ENCODE peak calls at places on chromosomes 5 and 9, in four cellular contexts. One of them, this sample, is unnamed.

GRCh38 chr5:139687656-139688055 is 39.5 kb downstream of the CXXC5 start:
- DNase-seq in breast epithelium: no peak
- DNase-seq in transverse colon: no peak
- DNase-seq in HCT116: no peak
- DNase-seq in this sample: no peak

GRCh38 chr5:64612349-64612961 is 77.8 kb upstream of the SHISAL2B start:
- DNase-seq in breast epithelium: no peak
- DNase-seq in transverse colon: no peak
- DNase-seq in HCT116: peak
- DNase-seq in this sample: no peak

GRCh38 chr5:142087920-142088679 is 20.5 kb upstream of the NDFIP1 start:
- DNase-seq in breast epithelium: no peak
- DNase-seq in transverse colon: no peak
- DNase-seq in HCT116: no peak
- DNase-seq in this sample: no peak

GRCh38 chr9:107504585-107505455 is 15.3 kb upstream of the KLF4 start:
- DNase-seq in breast epithelium: peak
- DNase-seq in transverse colon: peak
- DNase-seq in HCT116: no peak
- DNase-seq in this sample: no peak

GRCh38 chr9:89890326-89890980 is 285.6 kb downstream of the GADD45G start:
- DNase-seq in breast epithelium: no peak
- DNase-seq in transverse colon: no peak
- DNase-seq in HCT116: no peak
- DNase-seq in this sample: no peak

GRCh38 chr5:137688248-137688840 is 47.5 kb downstream of the KLHL3 start:
- DNase-seq in breast epithelium: no peak
- DNase-seq in transverse colon: no peak
- DNase-seq in HCT116: no peak
- DNase-seq in this sample: no peak

GRCh38 chr5:116068028-116068632 is 16.7 kb upstream of the COMMD10 start:
- DNase-seq in breast epithelium: no peak
- DNase-seq in transverse colon: no peak
- DNase-seq in HCT116: peak
- DNase-seq in this sample: no peak

GRCh38 chr5:103037673-103038455 is 82.1 kb downstream of the GIN1 start:
- DNase-seq in breast epithelium: no peak
- DNase-seq in transverse colon: no peak
- DNase-seq in HCT116: no peak
- DNase-seq in this sample: no peak

GRCh38 chr5:16888694-16889124 is 47.4 kb downstream of the MYO10 start:
- DNase-seq in breast epithelium: no peak
- DNase-seq in transverse colon: no peak
- DNase-seq in HCT116: no peak
- DNase-seq in this sample: no peak

GRCh38 chr5:17415282-17415681 is 82.7 kb upstream of the TAF11L2 start:
- DNase-seq in breast epithelium: no peak
- DNase-seq in transverse colon: no peak
- DNase-seq in HCT116: no peak
- DNase-seq in this sample: no peak

GRCh38 chr5:125408582-125409069 is 662.2 kb upstream of the ZNF608 start:
- DNase-seq in breast epithelium: no peak
- DNase-seq in transverse colon: peak
- DNase-seq in HCT116: peak
- DNase-seq in this sample: no peak

GRCh38 chr5:172894767-172895166 is 60.7 kb downstream of the ERGIC1 start:
- DNase-seq in breast epithelium: no peak
- DNase-seq in transverse colon: no peak
- DNase-seq in HCT116: no peak
- DNase-seq in this sample: no peak

GRCh38 chr9:114621975-114622609 is 11.0 kb downstream of the TMEM268 start:
- DNase-seq in breast epithelium: no peak
- DNase-seq in transverse colon: no peak
- DNase-seq in HCT116: no peak
- DNase-seq in this sample: no peak

GRCh38 chr9:15936316-15936869 is 383.6 kb downstream of the CCDC171 start:
- DNase-seq in breast epithelium: no peak
- DNase-seq in transverse colon: no peak
- DNase-seq in HCT116: no peak
- DNase-seq in this sample: peak

GRCh38 chr5:65819215-65819904 is 97.4 kb downstream of the NLN start:
- DNase-seq in breast epithelium: no peak
- DNase-seq in transverse colon: no peak
- DNase-seq in HCT116: no peak
- DNase-seq in this sample: no peak

GRCh38 chr5:50445281-50445949 is 4.3 kb upstream of the EMB start:
- DNase-seq in breast epithelium: no peak
- DNase-seq in transverse colon: peak
- DNase-seq in HCT116: no peak
- DNase-seq in this sample: no peak

GRCh38 chr5:61440596-61440995 is 108.5 kb downstream of the ZSWIM6 start:
- DNase-seq in breast epithelium: peak
- DNase-seq in transverse colon: no peak
- DNase-seq in HCT116: no peak
- DNase-seq in this sample: no peak

GRCh38 chr5:164934561-164934960 is 1429.1 kb downstream of the MAT2B start:
- DNase-seq in breast epithelium: no peak
- DNase-seq in transverse colon: no peak
- DNase-seq in HCT116: no peak
- DNase-seq in this sample: no peak

GRCh38 chr5:71887680-71888079 is 168.6 kb downstream of the CARTPT start:
- DNase-seq in breast epithelium: no peak
- DNase-seq in transverse colon: no peak
- DNase-seq in HCT116: peak
- DNase-seq in this sample: no peak

GRCh38 chr5:65825388-65826328 is 100.7 kb upstream of the ERBIN start:
- DNase-seq in breast epithelium: no peak
- DNase-seq in transverse colon: no peak
- DNase-seq in HCT116: no peak
- DNase-seq in this sample: no peak

GRCh38 chr5:170493028-170493820 is 10.6 kb upstream of the KCNIP1 start:
- DNase-seq in breast epithelium: no peak
- DNase-seq in transverse colon: no peak
- DNase-seq in HCT116: no peak
- DNase-seq in this sample: no peak

GRCh38 chr9:102398205-102398604 is 596.9 kb upstream of the CYLC2 start:
- DNase-seq in breast epithelium: no peak
- DNase-seq in transverse colon: no peak
- DNase-seq in HCT116: no peak
- DNase-seq in this sample: no peak

GRCh38 chr5:1808466-1808865 is 7.3 kb downstream of the NDUFS6 start:
- DNase-seq in breast epithelium: no peak
- DNase-seq in transverse colon: no peak
- DNase-seq in HCT116: no peak
- DNase-seq in this sample: no peak

GRCh38 chr5:177520271-177520670 is 3.5 kb upstream of the DDX41 start:
- DNase-seq in breast epithelium: no peak
- DNase-seq in transverse colon: no peak
- DNase-seq in HCT116: no peak
- DNase-seq in this sample: no peak

GRCh38 chr5:135650081-135650480 is 71.3 kb upstream of the CXCL14 start:
- DNase-seq in breast epithelium: no peak
- DNase-seq in transverse colon: no peak
- DNase-seq in HCT116: no peak
- DNase-seq in this sample: no peak

GRCh38 chr5:135843571-135844337 is 9.3 kb downstream of the SLC25A48 start:
- DNase-seq in breast epithelium: no peak
- DNase-seq in transverse colon: peak
- DNase-seq in HCT116: peak
- DNase-seq in this sample: no peak

GRCh38 chr9:114507726-114508125 is 2.5 kb upstream of the WHRN start:
- DNase-seq in breast epithelium: no peak
- DNase-seq in transverse colon: no peak
- DNase-seq in HCT116: no peak
- DNase-seq in this sample: no peak

GRCh38 chr5:4941957-4942830 is 197.9 kb upstream of the ADAMTS16 start:
- DNase-seq in breast epithelium: no peak
- DNase-seq in transverse colon: no peak
- DNase-seq in HCT116: no peak
- DNase-seq in this sample: no peak

GRCh38 chr9:135809166-135809565 is 98.2 kb downstream of the CAMSAP1 start:
- DNase-seq in breast epithelium: no peak
- DNase-seq in transverse colon: no peak
- DNase-seq in HCT116: no peak
- DNase-seq in this sample: no peak

GRCh38 chr5:14849516-14850294 is 21.9 kb downstream of the ANKH start:
- DNase-seq in breast epithelium: no peak
- DNase-seq in transverse colon: no peak
- DNase-seq in HCT116: no peak
- DNase-seq in this sample: no peak

GRCh38 chr5:1656271-1656975 is 132.7 kb upstream of the LPCAT1 start:
- DNase-seq in breast epithelium: no peak
- DNase-seq in transverse colon: no peak
- DNase-seq in HCT116: no peak
- DNase-seq in this sample: no peak

GRCh38 chr5:79561525-79561893 is 47.6 kb upstream of the HOMER1 start:
- DNase-seq in breast epithelium: no peak
- DNase-seq in transverse colon: no peak
- DNase-seq in HCT116: no peak
- DNase-seq in this sample: no peak

GRCh38 chr5:149325166-149325735 is 20.0 kb upstream of the GRPEL2 start:
- DNase-seq in breast epithelium: no peak
- DNase-seq in transverse colon: no peak
- DNase-seq in HCT116: no peak
- DNase-seq in this sample: no peak

GRCh38 chr5:54859321-54859720 is 126.1 kb downstream of the ESM1 start:
- DNase-seq in breast epithelium: no peak
- DNase-seq in transverse colon: no peak
- DNase-seq in HCT116: no peak
- DNase-seq in this sample: no peak

GRCh38 chr5:548256-548655 is 24.0 kb upstream of the SLC9A3 start:
- DNase-seq in breast epithelium: no peak
- DNase-seq in transverse colon: peak
- DNase-seq in HCT116: no peak
- DNase-seq in this sample: no peak

GRCh38 chr5:181060924-181061323 is 20.9 kb downstream of the BTNL9 start:
- DNase-seq in breast epithelium: no peak
- DNase-seq in transverse colon: no peak
- DNase-seq in HCT116: no peak
- DNase-seq in this sample: no peak

GRCh38 chr5:145633474-145633873 is 201.7 kb downstream of the PRELID2 start:
- DNase-seq in breast epithelium: no peak
- DNase-seq in transverse colon: no peak
- DNase-seq in HCT116: no peak
- DNase-seq in this sample: no peak

GRCh38 chr5:80172067-80172690 is 83.7 kb downstream of the SERINC5 start:
- DNase-seq in breast epithelium: no peak
- DNase-seq in transverse colon: no peak
- DNase-seq in HCT116: no peak
- DNase-seq in this sample: no peak

GRCh38 chr9:134807726-134808125 is 72.9 kb upstream of the FCN2 start:
- DNase-seq in breast epithelium: no peak
- DNase-seq in transverse colon: no peak
- DNase-seq in HCT116: no peak
- DNase-seq in this sample: peak

GRCh38 chr9:117104972-117105495 is 309.8 kb downstream of the ASTN2 start:
- DNase-seq in breast epithelium: no peak
- DNase-seq in transverse colon: no peak
- DNase-seq in HCT116: no peak
- DNase-seq in this sample: no peak

GRCh38 chr9:117097761-117098160 is 317.1 kb downstream of the ASTN2 start:
- DNase-seq in breast epithelium: no peak
- DNase-seq in transverse colon: no peak
- DNase-seq in HCT116: no peak
- DNase-seq in this sample: no peak

GRCh38 chr9:117101003-117101402 is 313.9 kb downstream of the ASTN2 start:
- DNase-seq in breast epithelium: no peak
- DNase-seq in transverse colon: no peak
- DNase-seq in HCT116: no peak
- DNase-seq in this sample: no peak

GRCh38 chr9:117098331-117098730 is 316.5 kb downstream of the ASTN2 start:
- DNase-seq in breast epithelium: no peak
- DNase-seq in transverse colon: no peak
- DNase-seq in HCT116: no peak
- DNase-seq in this sample: no peak

GRCh38 chr9:117103711-117104110 is 311.1 kb downstream of the ASTN2 start:
- DNase-seq in breast epithelium: no peak
- DNase-seq in transverse colon: no peak
- DNase-seq in HCT116: no peak
- DNase-seq in this sample: no peak
- TF ChIP-seq POLR2A in breast epithelium: no peak
- TF ChIP-seq POLR2A in transverse colon: no peak
- TF ChIP-seq POLR2A in HCT116: no peak
- TF ChIP-seq POLR2A in this sample: no peak

DNA sequence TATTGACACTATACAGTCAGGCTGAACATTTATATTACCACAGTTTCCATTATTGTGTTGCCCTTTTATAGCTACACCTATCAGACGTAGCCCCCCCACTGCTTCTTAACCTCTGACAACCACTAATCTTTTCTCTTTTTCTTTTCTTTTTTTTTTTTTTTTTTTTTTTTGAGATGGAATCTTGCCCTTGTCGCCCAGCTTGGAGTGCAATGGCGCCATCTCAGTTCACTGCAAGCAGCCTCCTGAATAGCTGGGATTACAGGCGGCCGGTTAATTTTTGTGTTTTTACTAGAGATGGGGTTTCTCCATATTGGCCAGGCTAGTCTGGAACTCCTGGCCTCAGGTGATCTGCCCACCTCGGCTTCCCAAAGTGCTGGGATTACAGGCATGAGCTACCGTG is 75.4 kb downstream of the UHRF2 start:
- DNase-seq in breast epithelium: no peak
- DNase-seq in transverse colon: no peak
- DNase-seq in HCT116: no peak
- DNase-seq in this sample: no peak
- TF ChIP-seq CTCF in breast epithelium: no peak
- TF ChIP-seq CTCF in transverse colon: no peak
- TF ChIP-seq CTCF in HCT116: no peak
- TF ChIP-seq CTCF in this sample: no peak

DNA sequence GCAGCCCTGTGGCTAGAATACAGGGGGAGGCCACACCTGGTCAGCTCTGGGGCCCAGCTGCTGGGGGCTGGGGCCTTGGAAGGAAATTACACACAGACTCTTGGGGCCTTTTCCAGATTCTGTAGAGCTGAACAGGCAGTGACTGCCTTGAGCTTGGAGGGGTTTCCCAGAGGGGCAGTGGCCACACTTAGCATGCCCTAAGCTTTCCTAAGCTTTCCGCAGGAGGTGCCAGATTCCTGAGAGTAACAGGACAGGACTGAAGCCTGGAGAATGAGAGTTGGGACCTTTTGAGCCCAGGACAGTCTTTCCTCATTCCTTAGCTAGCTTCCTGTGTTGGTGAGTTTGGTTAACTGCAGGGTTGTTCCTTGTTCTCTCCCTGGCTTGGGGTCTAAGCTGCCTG is 1.4 kb downstream of the TBC1D13 start:
- DNase-seq in breast epithelium: no peak
- DNase-seq in transverse colon: no peak
- DNase-seq in HCT116: no peak
- DNase-seq in this sample: no peak
- H3K4me3 ChIP-seq in breast epithelium: peak
- H3K4me3 ChIP-seq in transverse colon: no peak
- H3K4me3 ChIP-seq in HCT116: peak
- H3K4me3 ChIP-seq in this sample: peak

GRCh38 chr5:113205323-113205722 is 228.7 kb downstream of the DCP2 start:
- DNase-seq in breast epithelium: no peak
- DNase-seq in transverse colon: no peak
- DNase-seq in HCT116: no peak
- DNase-seq in this sample: no peak
- TF ChIP-seq POLR2A in breast epithelium: no peak
- TF ChIP-seq POLR2A in transverse colon: no peak
- TF ChIP-seq POLR2A in HCT116: no peak
- TF ChIP-seq POLR2A in this sample: no peak